ENCODE peak calls at places on chromosomes 11 and 22, in five cellular contexts. F is NCI-H1930, C is AG04449, D is GM13977, P is EL. E is an unnamed sample.

GRCh38 chr11:2691991-2692841 is 7.6 kb downstream of the KCNQ1OT1 start:
- DNase-seq in F (no peak), C (no peak), D (no peak), P (no peak), E (no peak)

GRCh38 chr11:2120359-2121100 is 18.7 kb downstream of the IGF2 start:
- DNase-seq in F (no peak), C (no peak), D (no peak), P (no peak), E (no peak)

GRCh38 chr11:86515297-86516094 is 140.8 kb downstream of the CCDC81 start:
- DNase-seq in F (no peak), C (peak), D (no peak), P (peak), E (no peak)

GRCh38 chr11:68358416-68358815 is 46.0 kb downstream of the LRP5 start:
- DNase-seq in F (no peak), C (no peak), D (no peak), P (peak), E (no peak)

GRCh38 chr22:36860821-36861659 is at the start of gene NCF4:
- DNase-seq in F (no peak), C (no peak), D (peak), P (no peak), E (no peak)

GRCh38 chr22:40216041-40216756 is 38.5 kb downstream of the TNRC6B start:
- DNase-seq in F (no peak), C (no peak), D (peak), P (no peak), E (no peak)

GRCh38 chr11:98036810-98037209 is 983.9 kb upstream of the CNTN5 start:
- DNase-seq in F (no peak), C (no peak), D (no peak), P (no peak), E (no peak)

GRCh38 chr11:61833478-61833877 is 5.4 kb downstream of the FADS2 start:
- DNase-seq in F (no peak), C (no peak), D (no peak), P (no peak), E (no peak)

GRCh38 chr11:112150517-112150916 is 13.4 kb downstream of the IL18 start:
- DNase-seq in F (no peak), C (no peak), D (no peak), P (no peak), E (no peak)

GRCh38 chr11:97269527-97269926 is 879.7 kb downstream of the JRKL start:
- DNase-seq in F (no peak), C (no peak), D (no peak), P (no peak), E (no peak)

GRCh38 chr11:121928597-121929580 is 187.1 kb downstream of the BLID start:
- DNase-seq in F (no peak), C (no peak), D (no peak), P (no peak), E (no peak)

GRCh38 chr22:49063040-49063329 is 764.7 kb downstream of the BRD1 start:
- DNase-seq in F (no peak), C (no peak), D (no peak), P (no peak), E (no peak)

GRCh38 chr11:36376888-36377758 is 81.0 kb downstream of the PRR5L start:
- DNase-seq in F (no peak), C (no peak), D (peak), P (peak), E (peak)

GRCh38 chr22:20952544-20953341 is 14.3 kb upstream of the AIFM3 start:
- DNase-seq in F (no peak), C (no peak), D (no peak), P (no peak), E (peak)

GRCh38 chr11:14042686-14043440 is 80.3 kb downstream of the SPON1 start:
- DNase-seq in F (no peak), C (no peak), D (no peak), P (no peak), E (no peak)

GRCh38 chr11:131544591-131544990 is 174.2 kb downstream of the NTM start:
- DNase-seq in F (no peak), C (no peak), D (no peak), P (no peak), E (no peak)

GRCh38 chr11:57325735-57326048 is 940 bp upstream of the TNKS1BP1 start:
- DNase-seq in F (no peak), C (no peak), D (no peak), P (no peak), E (peak)

GRCh38 chr11:102251423-102251822 is 65.9 kb upstream of the BIRC3 start:
- DNase-seq in F (no peak), C (no peak), D (no peak), P (no peak), E (no peak)

GRCh38 chr22:16917144-16918003 is 90.6 kb downstream of the GAB4 start:
- DNase-seq in F (peak), C (no peak), D (peak), P (peak), E (peak)

GRCh38 chr11:35787626-35788025 is 125.1 kb downstream of the TRIM44 start:
- DNase-seq in F (no peak), C (no peak), D (no peak), P (no peak), E (no peak)

GRCh38 chr11:15161746-15162145 is 47.0 kb downstream of the INSC start:
- DNase-seq in F (no peak), C (no peak), D (no peak), P (no peak), E (no peak)

GRCh38 chr11:73152861-73153483 is 10.9 kb upstream of the FCHSD2 start:
- DNase-seq in F (no peak), C (no peak), D (peak), P (no peak), E (peak)

GRCh38 chr11:8871283-8871775 is 39.7 kb upstream of the AKIP1 start:
- DNase-seq in F (no peak), C (no peak), D (no peak), P (peak), E (peak)

GRCh38 chr11:133133053-133133452 is 399.2 kb downstream of the OPCML start:
- DNase-seq in F (no peak), C (no peak), D (no peak), P (peak), E (no peak)

GRCh38 chr22:26914786-26915185 is 257.4 kb downstream of the MIAT start:
- DNase-seq in F (no peak), C (no peak), D (no peak), P (no peak), E (no peak)

GRCh38 chr11:8403310-8403709 is 139.6 kb upstream of the LMO1 start:
- DNase-seq in F (no peak), C (no peak), D (no peak), P (peak), E (no peak)

E was measured in NCI-H510A treated with DMSO at 0.1 percent for 48 hours.